ENCODE peak calls at places on chromosomes 11 and 22, in ten cellular contexts. K is fibroblast of pulmonary artery; S is astrocyte of the spinal cord; E is CD8-positive, alpha-beta T cell; Q is ascending aorta; L is fibroblast of lung; N is ovary; M is prostate gland; Y is AG10803; G is HCT116. J is an unnamed sample.

GRCh38 chr11:131998020-131998419 is 627.6 kb downstream of the NTM start:
- DNase-seq in K (no peak), S (no peak), E (no peak), Q (no peak), L (no peak), N (no peak), M (no peak), Y (no peak), G (no peak), J (no peak)

GRCh38 chr11:47858169-47858543 is 10.0 kb upstream of the NUP160 start:
- DNase-seq in K (peak), S (peak), E (no peak), Q (no peak), L (peak), N (no peak), M (no peak), Y (peak), G (no peak), J (peak)

GRCh38 chr11:134560566-134561347 is 148.7 kb upstream of the B3GAT1 start:
- DNase-seq in K (no peak), S (no peak), E (no peak), Q (peak), L (no peak), N (no peak), M (no peak), Y (no peak), G (no peak), J (no peak)

GRCh38 chr11:116454020-116454645 is 318.7 kb downstream of the BUD13 start:
- DNase-seq in K (peak), S (peak), E (no peak), Q (no peak), L (peak), N (peak), M (peak), Y (peak), G (no peak), J (peak)

GRCh38 chr11:10728779-10729472 is 22.1 kb upstream of the CTR9 start:
- DNase-seq in K (no peak), S (no peak), E (no peak), Q (no peak), L (peak), N (no peak), M (no peak), Y (peak), G (no peak), J (peak)

GRCh38 chr11:8026982-8027381 is 39.8 kb downstream of the EIF3F start:
- DNase-seq in K (no peak), S (no peak), E (no peak), Q (no peak), L (no peak), N (no peak), M (no peak), Y (no peak), G (no peak), J (no peak)

GRCh38 chr11:57568330-57568766 is 876 bp upstream of the UBE2L6 start:
- DNase-seq in K (peak), S (peak), E (no peak), Q (peak), L (peak), N (peak), M (no peak), Y (peak), G (peak), J (peak)

GRCh38 chr22:50529416-50530279 is at the start of gene TYMP:
- DNase-seq in K (no peak), S (no peak), E (peak), Q (peak), L (no peak), N (peak), M (peak), Y (peak), G (no peak), J (peak)

GRCh38 chr11:35623708-35624168 is 5.5 kb downstream of the FJX1 start:
- DNase-seq in K (peak), S (peak), E (no peak), Q (no peak), L (peak), N (no peak), M (no peak), Y (peak), G (no peak), J (peak)

GRCh38 chr11:78460468-78460867 is 42.8 kb upstream of the GAB2 start:
- DNase-seq in K (peak), S (peak), E (no peak), Q (no peak), L (peak), N (no peak), M (no peak), Y (peak), G (no peak), J (peak)

GRCh38 chr11:121341609-121342008 is 49.0 kb downstream of the SC5D start:
- DNase-seq in K (no peak), S (no peak), E (no peak), Q (no peak), L (no peak), N (no peak), M (no peak), Y (no peak), G (no peak), J (no peak)

GRCh38 chr22:41943661-41944209 is 3.2 kb downstream of the CENPM start:
- DNase-seq in K (no peak), S (no peak), E (no peak), Q (no peak), L (no peak), N (no peak), M (no peak), Y (no peak), G (no peak), J (peak)

GRCh38 chr11:31940396-31941037 is 129.4 kb upstream of the PAX6 start:
- DNase-seq in K (peak), S (peak), E (no peak), Q (no peak), L (peak), N (no peak), M (no peak), Y (peak), G (no peak), J (peak)

GRCh38 chr11:128365044-128365443 is 222.3 kb downstream of the ETS1 start:
- DNase-seq in K (peak), S (peak), E (no peak), Q (no peak), L (peak), N (no peak), M (no peak), Y (peak), G (no peak), J (peak)

GRCh38 chr11:131653244-131653643 is 282.8 kb downstream of the NTM start:
- DNase-seq in K (no peak), S (no peak), E (no peak), Q (no peak), L (no peak), N (no peak), M (no peak), Y (no peak), G (no peak), J (no peak)

GRCh38 chr11:9726313-9727022 is 62.6 kb downstream of the SWAP70 start:
- DNase-seq in K (peak), S (peak), E (no peak), Q (no peak), L (peak), N (no peak), M (no peak), Y (peak), G (peak), J (peak)

GRCh38 chr11:69704508-69705245 is 855 bp upstream of the FGF19 start:
- DNase-seq in K (peak), S (peak), E (no peak), Q (no peak), L (no peak), N (no peak), M (no peak), Y (no peak), G (no peak), J (no peak)

GRCh38 chr11:73530109-73530508 is 67.8 kb downstream of the FAM168A start:
- DNase-seq in K (no peak), S (no peak), E (no peak), Q (no peak), L (no peak), N (no peak), M (no peak), Y (no peak), G (no peak), J (no peak)

GRCh38 chr22:18042685-18043084 is 18.3 kb upstream of the MICAL3 start:
- DNase-seq in K (no peak), S (no peak), E (no peak), Q (no peak), L (peak), N (no peak), M (no peak), Y (peak), G (no peak), J (no peak)

GRCh38 chr11:118033443-118033842 is 43.4 kb upstream of the TMPRSS4 start:
- DNase-seq in K (no peak), S (no peak), E (no peak), Q (no peak), L (no peak), N (no peak), M (no peak), Y (no peak), G (no peak), J (no peak)
- H3K4me3 ChIP-seq in K (no peak), S (no peak), E (no peak), Q (no peak), L (no peak), N (no peak), M (no peak), Y (no peak), G (no peak), J (no peak)

GRCh38 chr22:19980766-19981165 is 35.9 kb downstream of the ARVCF start:
- DNase-seq in K (no peak), S (no peak), E (no peak), Q (no peak), L (no peak), N (no peak), M (no peak), Y (no peak), G (no peak), J (no peak)
- TF ChIP-seq CTCF in K (no peak), S (no peak), E (no peak), Q (no peak), L (no peak), N (no peak), M (no peak), Y (no peak), G (no peak), J (no peak)

DNA sequence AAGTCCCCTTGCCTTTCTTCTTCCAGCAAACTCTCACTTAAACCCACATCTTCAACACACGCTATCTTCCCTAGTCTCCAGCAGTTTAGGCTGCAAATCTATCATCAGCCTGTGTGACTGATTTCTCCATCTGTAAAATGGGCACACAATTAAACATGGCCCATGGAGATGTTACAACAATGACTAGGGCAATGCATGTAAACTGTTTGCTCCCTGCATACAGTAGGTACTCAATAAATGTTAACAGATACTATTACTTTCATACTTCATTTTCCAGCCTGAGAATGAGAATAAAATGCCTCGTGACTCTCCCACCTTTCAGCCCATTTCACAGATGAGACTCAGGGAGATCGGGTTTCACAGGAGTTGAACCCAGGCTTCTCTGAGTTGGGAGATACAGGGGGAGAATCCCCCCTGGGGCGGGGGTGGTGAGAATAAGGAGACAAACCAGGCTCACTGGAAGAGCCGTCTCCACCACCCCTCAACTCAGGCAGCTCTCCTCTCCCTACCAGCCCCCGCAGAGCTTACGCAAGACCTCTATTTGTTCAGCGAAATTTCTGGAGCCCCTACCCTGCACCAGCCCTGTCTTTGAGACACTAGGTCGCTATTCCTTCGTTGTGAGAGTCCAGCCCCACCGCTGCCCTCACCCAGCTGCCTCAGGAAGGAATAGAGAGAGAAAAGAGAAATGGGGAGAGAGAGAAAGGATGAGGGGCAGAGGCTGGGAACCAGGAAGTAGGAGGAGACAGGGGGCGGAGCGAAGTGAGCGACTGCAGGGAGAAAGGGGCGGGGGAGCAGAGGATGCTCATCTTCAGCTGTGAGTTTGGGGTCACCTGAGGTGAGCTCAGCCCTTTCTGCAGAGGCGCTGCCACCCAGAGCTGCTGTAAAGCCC is 42.1 kb upstream of the KLHL35 start:
- DNase-seq in K (peak), S (peak), E (peak), Q (no peak), L (peak), N (peak), M (no peak), Y (peak), G (no peak), J (no peak)
- H3K4me3 ChIP-seq in K (no peak), S (no peak), E (peak), Q (no peak), L (no peak), N (no peak), M (no peak), Y (no peak), G (no peak), J (no peak)

GRCh38 chr11:2099523-2100316 is 39.5 kb downstream of the IGF2 start:
- DNase-seq in K (no peak), S (no peak), E (peak), Q (peak), L (no peak), N (peak), M (peak), Y (no peak), G (no peak), J (no peak)
- TF ChIP-seq CTCF in K (no peak), S (no peak), E (no peak), Q (no peak), L (no peak), N (no peak), M (no peak), Y (no peak), G (no peak), J (no peak)

DNA sequence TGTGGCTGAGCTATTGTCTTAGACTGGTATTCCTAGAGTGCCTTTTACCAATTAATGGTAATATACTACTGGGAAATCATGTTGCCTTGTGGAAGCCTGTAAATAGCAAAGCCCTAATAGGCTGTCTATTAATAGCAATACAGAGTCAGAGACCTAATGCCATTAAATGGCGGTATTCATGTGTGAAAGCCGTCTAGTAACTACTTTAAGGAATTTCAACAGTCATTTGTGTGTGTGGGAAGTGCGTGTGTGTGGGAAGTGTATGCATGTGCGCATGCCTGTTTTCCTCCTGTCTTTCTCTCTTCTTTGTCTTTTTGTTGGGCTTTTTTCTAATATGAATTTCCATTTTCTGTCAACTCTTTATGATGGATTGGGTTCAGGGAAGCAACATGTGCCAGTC is 276.7 kb downstream of the FAT3 start:
- DNase-seq in K (no peak), S (no peak), E (no peak), Q (no peak), L (no peak), N (no peak), M (no peak), Y (no peak), G (no peak), J (no peak)
- H3K4me3 ChIP-seq in K (no peak), S (no peak), E (no peak), Q (no peak), L (no peak), N (no peak), M (no peak), Y (no peak), G (no peak), J (no peak)

DNA sequence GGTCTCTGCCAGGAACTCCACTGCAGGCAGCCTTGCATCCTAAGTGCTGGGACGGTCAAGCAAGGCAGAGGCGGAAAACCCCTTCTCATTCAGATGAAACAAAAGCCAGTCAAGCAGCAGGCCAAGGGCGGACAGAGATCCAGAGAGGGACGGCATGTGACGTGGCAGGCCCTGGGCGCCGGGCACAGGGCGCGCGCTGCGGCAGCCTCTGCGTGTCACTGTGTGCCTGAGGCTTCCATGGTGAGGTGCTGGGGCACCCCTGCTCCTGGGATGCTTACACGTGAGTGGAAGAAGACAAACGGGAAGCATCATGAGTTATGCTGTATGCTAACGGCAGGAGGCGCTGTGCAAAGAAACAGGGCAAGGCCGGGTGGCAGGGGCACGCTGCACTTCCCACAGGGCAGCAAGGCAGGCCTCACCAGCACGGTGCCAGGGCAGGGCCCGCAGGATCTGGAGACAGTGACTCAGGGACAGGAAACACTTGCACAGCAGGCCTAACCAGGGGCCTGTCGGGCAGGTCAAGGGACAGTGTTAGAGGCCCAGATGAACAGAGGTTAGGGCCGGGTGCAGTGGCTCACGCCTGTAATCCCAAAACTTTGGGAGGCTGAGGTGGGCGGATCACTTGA is 6.1 kb downstream of the TOLLIP start:
- DNase-seq in K (no peak), S (no peak), E (no peak), Q (no peak), L (no peak), N (no peak), M (no peak), Y (no peak), G (no peak), J (no peak)
- TF ChIP-seq CTCF in K (peak), S (peak), E (no peak), Q (no peak), L (peak), N (no peak), M (no peak), Y (no peak), G (no peak), J (no peak)

GRCh38 chr11:5625281-5625680 is 480 bp downstream of the TRIM34 start:
- DNase-seq in K (no peak), S (no peak), E (no peak), Q (no peak), L (no peak), N (no peak), M (no peak), Y (no peak), G (no peak), J (no peak)

GRCh38 chr11:5626191-5626590 is 1.4 kb downstream of the TRIM34 start:
- DNase-seq in K (peak), S (no peak), E (no peak), Q (no peak), L (peak), N (no peak), M (no peak), Y (peak), G (no peak), J (peak)

GRCh38 chr11:5621580-5621979 is 3.2 kb upstream of the TRIM34 start:
- DNase-seq in K (no peak), S (no peak), E (no peak), Q (no peak), L (no peak), N (no peak), M (no peak), Y (no peak), G (no peak), J (no peak)

GRCh38 chr11:5622802-5623201 is 2.0 kb upstream of the TRIM34 start:
- DNase-seq in K (no peak), S (no peak), E (no peak), Q (no peak), L (no peak), N (no peak), M (no peak), Y (no peak), G (no peak), J (no peak)

GRCh38 chr11:5624489-5625278 is at the start of gene TRIM34:
- DNase-seq in K (peak), S (peak), E (peak), Q (peak), L (peak), N (peak), M (peak), Y (peak), G (no peak), J (peak)
- H3K4me3 ChIP-seq in K (peak), S (peak), E (peak), Q (peak), L (peak), N (peak), M (peak), Y (peak), G (peak), J (peak)

DNA sequence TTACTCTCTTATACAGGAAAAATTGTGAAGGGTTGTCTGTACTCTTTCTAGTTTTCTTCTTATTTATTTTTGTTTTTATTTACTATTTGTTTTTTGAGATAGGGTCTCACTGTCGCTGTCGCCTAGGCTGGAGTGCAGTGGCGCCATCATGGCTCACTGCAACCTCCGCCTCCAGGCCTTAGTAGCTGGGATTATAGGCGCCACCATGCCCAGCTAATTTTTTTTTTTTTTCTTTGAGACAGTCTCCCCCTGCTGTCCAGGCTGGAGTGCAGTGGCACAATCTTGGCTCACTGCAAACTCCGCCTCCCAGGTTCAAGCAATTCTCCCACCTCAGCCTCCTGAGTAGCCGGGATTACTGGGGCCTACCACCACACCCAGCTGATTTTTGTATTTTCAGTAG is 18.4 kb downstream of the CUL5 start:
- DNase-seq in K (no peak), S (no peak), E (no peak), Q (no peak), L (no peak), N (no peak), M (no peak), Y (no peak), G (no peak), J (no peak)
- TF ChIP-seq CTCF in K (no peak), S (no peak), E (no peak), Q (no peak), L (no peak), N (no peak), M (no peak), Y (no peak), G (peak), J (no peak)

J was measured in fibroblast of the aortic adventitia.